ENCODE peak calls at places on chromosome 1, in seven cellular contexts. H is EL; P is cardiac muscle cell; Y is CD8-positive, alpha-beta memory T cell; V is OCI-M1; R is anterior cingulate cortex; S is Kasumi-1. T is an unnamed sample.
A peak's percentile ranks its signal among the peaks of the same experiment; 100 is the strongest.

GRCh38 chr1:228211871-228212414 is 4.1 kb downstream of the OBSCN start:
- DNase-seq in H (no peak), Y (no peak), R (no peak), V (no peak), S (no peak), P (no peak), T (no peak)

GRCh38 chr1:219812491-219813221 is 115.7 kb downstream of the SLC30A10 start:
- DNase-seq in Y (no peak), S (peak; percentile 82), V (peak; percentile 78), R (no peak), H (peak; percentile 63), P (peak; percentile 87), T (peak; percentile 34)

GRCh38 chr1:175155936-175156335 is 36.6 kb downstream of the KIAA0040 start:
- DNase-seq in V (no peak), P (no peak), R (no peak), H (no peak), Y (no peak), S (no peak), T (no peak)

GRCh38 chr1:58779059-58779754 is 4.6 kb downstream of the JUN start:
- DNase-seq in Y (no peak), R (no peak), H (peak; percentile 24), P (no peak), S (no peak), V (no peak), T (no peak)

GRCh38 chr1:30645807-30646206 is 77.6 kb downstream of the MATN1 start:
- DNase-seq in R (no peak), H (peak; percentile 51), S (no peak), P (no peak), Y (no peak), V (no peak), T (no peak)

GRCh38 chr1:44050261-44050660 is 19.0 kb upstream of the SLC6A9 start:
- DNase-seq in Y (no peak), R (no peak), V (no peak), P (no peak), H (no peak), S (no peak), T (peak; percentile 15)

GRCh38 chr1:6321205-6321604 is 60.3 kb upstream of the GPR153 start:
- DNase-seq in R (no peak), P (no peak), H (no peak), V (no peak), S (no peak), Y (no peak), T (no peak)

GRCh38 chr1:229981736-229982135 is 85.3 kb upstream of the GALNT2 start:
- DNase-seq in H (no peak), R (no peak), V (no peak), P (no peak), S (no peak), Y (no peak), T (no peak)

GRCh38 chr1:117760069-117760468 is 154.2 kb downstream of the TENT5C start:
- DNase-seq in S (no peak), P (no peak), R (no peak), Y (no peak), H (no peak), V (no peak), T (no peak)

GRCh38 chr1:217048104-217048707 is 325.0 kb upstream of the ESRRG start:
- DNase-seq in S (no peak), V (peak; percentile 50), P (no peak), Y (no peak), R (no peak), H (peak; percentile 6), T (no peak)

GRCh38 chr1:154760469-154760933 is 109.6 kb downstream of the KCNN3 start:
- DNase-seq in Y (peak; percentile 77), S (no peak), V (no peak), H (no peak), P (peak; percentile 80), R (no peak), T (no peak)

GRCh38 chr1:22325531-22326371 is 125.9 kb upstream of the ZBTB40 start:
- DNase-seq in V (no peak), Y (no peak), H (no peak), S (no peak), P (no peak), R (no peak), T (no peak)

T was measured in MV-4-11.